ENCODE peak calls at places on chromosomes 6 and 20, in ten cellular contexts. P is fibroblast of lung, M is ascending aorta, A is bronchial epithelial cell, W is RWPE2, O is GM23338, E is neural progenitor cell, V is cardiac muscle cell, K is lung, G is HepG2. Y is an unnamed sample.

GRCh38 chr20:38789503-38790209 is 15.8 kb upstream of the PPP1R16B start:
- DNase-seq in G (no peak), W (peak; percentile 73), P (peak; percentile 40), M (no peak), K (no peak), E (no peak), A (peak; percentile 70), O (peak; percentile 23), V (no peak), Y (peak; percentile 65)

GRCh38 chr6:971981-972640 is 279.2 kb upstream of the EXOC2 start:
- DNase-seq in V (no peak), G (no peak), P (no peak), W (no peak), O (no peak), E (no peak), M (no peak), A (peak; percentile 53), K (no peak), Y (no peak)

GRCh38 chr20:6008254-6008653 is 45.6 kb downstream of the LRRN4 start:
- DNase-seq in G (peak; percentile 86), E (peak; percentile 16), V (peak; percentile 22), M (peak; percentile 15), K (peak; percentile 72), O (no peak), W (peak; percentile 81), A (peak; percentile 98), P (peak; percentile 97), Y (peak; percentile 92)

GRCh38 chr6:144216668-144217218 is 66.4 kb downstream of the STX11 start:
- DNase-seq in M (no peak), K (no peak), W (no peak), V (no peak), E (no peak), A (no peak), O (peak; percentile 82), G (no peak), P (no peak), Y (no peak)

GRCh38 chr6:99739526-99739925 is 132.9 kb downstream of the PRDM13 start:
- DNase-seq in O (no peak), M (no peak), A (no peak), V (no peak), G (no peak), P (no peak), K (no peak), E (no peak), W (no peak), Y (no peak)

GRCh38 chr6:147507162-147508072 is 1.1 kb upstream of the SAMD5 start:
- DNase-seq in M (no peak), W (no peak), V (peak; percentile 38), O (peak; percentile 33), G (no peak), P (no peak), A (peak; percentile 6), E (peak; percentile 44), K (no peak), Y (peak; percentile 33)

GRCh38 chr6:124793406-124793805 is 168.8 kb upstream of the RNF217 start:
- DNase-seq in K (no peak), O (no peak), M (no peak), P (no peak), E (no peak), W (no peak), A (no peak), G (no peak), V (no peak), Y (no peak)

GRCh38 chr6:32845381-32845884 is 1.6 kb upstream of the PSMB8 start:
- DNase-seq in E (no peak), M (no peak), A (no peak), W (no peak), P (no peak), O (no peak), G (no peak), V (no peak), K (no peak), Y (no peak)

DNA sequence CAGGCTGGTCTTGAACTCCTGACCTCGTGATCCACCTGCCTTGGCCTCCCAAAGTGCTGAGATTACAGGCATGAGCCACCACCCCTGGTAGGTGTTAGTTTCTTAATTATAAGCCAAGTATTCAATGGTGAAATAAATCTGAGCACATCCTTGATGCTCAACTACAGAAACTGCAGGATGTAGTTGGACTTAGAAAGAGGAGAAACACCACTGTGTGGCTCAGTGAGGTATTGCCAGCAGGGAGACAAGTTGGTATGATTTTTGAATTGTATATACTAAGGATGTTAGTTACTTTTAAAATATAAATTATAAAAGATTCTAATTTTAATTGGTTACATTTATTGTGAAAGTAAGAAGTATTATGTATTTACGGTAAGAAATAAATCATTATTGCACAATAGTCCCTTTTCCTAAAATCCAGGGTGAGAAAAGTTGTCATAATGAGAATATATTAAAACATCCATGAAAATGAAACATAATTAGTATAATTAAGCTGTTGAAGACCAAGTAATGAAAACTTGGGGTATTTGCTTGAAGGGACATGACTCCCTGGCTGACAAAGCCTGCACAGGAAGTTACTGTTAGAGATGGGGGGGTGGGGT is 17.6 kb downstream of the SLC18B1 start:
- DNase-seq in M (no peak), A (peak; percentile 27), E (peak; percentile 5), P (peak; percentile 64), O (peak; percentile 16), W (no peak), G (peak; percentile 19), K (no peak), V (no peak), Y (peak; percentile 18)
- TF ChIP-seq CTCF in M (no peak), A (peak; percentile 4), E (peak; percentile 36), P (peak; percentile 66), O (peak; percentile 35), W (peak; percentile 24), G (peak; percentile 38), K (no peak), V (peak; percentile 51), Y (peak; percentile 33)

GRCh38 chr20:48176139-48176538 is 390.9 kb upstream of the SULF2 start:
- DNase-seq in A (no peak), E (no peak), W (no peak), O (no peak), M (no peak), P (no peak), G (no peak), K (no peak), V (no peak), Y (no peak)

GRCh38 chr20:48175261-48175660 is 390.0 kb upstream of the SULF2 start:
- DNase-seq in O (no peak), M (no peak), A (no peak), V (no peak), G (no peak), W (no peak), K (no peak), E (no peak), P (no peak), Y (no peak)

GRCh38 chr20:48180039-48180438 is 394.8 kb upstream of the SULF2 start:
- DNase-seq in A (peak; percentile 85), M (no peak), V (no peak), W (no peak), E (no peak), G (peak; percentile 50), O (no peak), K (no peak), P (no peak), Y (peak; percentile 93)

GRCh38 chr20:48178607-48179006 is 393.3 kb upstream of the SULF2 start:
- DNase-seq in M (no peak), A (no peak), O (peak; percentile 59), V (no peak), G (no peak), P (no peak), W (no peak), K (no peak), E (peak; percentile 77), Y (no peak)

DNA sequence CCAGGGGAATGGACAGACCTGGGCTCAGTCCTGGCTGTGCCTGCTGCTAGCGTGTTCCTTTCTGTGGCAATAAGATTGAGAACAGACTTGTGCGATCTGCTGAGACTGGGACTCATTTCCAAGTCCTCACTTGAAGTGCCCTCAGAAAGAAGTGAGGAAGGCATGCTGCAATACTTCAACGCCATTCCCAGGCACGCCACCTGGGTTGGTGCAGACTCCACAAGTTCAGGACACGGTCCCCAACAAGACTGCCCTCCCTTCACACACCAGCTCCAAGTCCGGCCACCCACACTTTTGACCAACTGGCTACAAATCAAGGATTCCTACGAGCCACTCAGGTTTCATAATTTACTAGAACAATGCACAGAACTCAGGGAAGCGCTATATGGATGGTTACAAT is 391.8 kb upstream of the SULF2 start:
- DNase-seq in K (no peak), W (no peak), O (no peak), P (no peak), M (no peak), G (no peak), A (no peak), E (no peak), V (no peak), Y (no peak)
- H3K4me3 ChIP-seq in K (no peak overlapping the region), W (no peak overlapping the region), O (no peak overlapping the region), P (no peak overlapping the region), M (no peak overlapping the region), G (no peak overlapping the region), A (no peak overlapping the region), E (no peak overlapping the region), V (no peak overlapping the region), Y (no peak overlapping the region)

GRCh38 chr6:43759157-43759925 is 10.7 kb upstream of the VEGFA start:
- DNase-seq in O (no peak), A (no peak), V (no peak), M (no peak), K (no peak), P (no peak), G (no peak), E (no peak), W (no peak), Y (peak; percentile 40)

GRCh38 chr6:43759926-43760798 is 9.8 kb upstream of the VEGFA start:
- DNase-seq in G (no peak), A (no peak), E (no peak), W (no peak), V (no peak), K (peak; percentile 66), M (no peak), P (no peak), O (no peak), Y (no peak)

GRCh38 chr6:43760799-43761168 is 9.2 kb upstream of the VEGFA start:
- DNase-seq in V (no peak), P (no peak), G (no peak), K (no peak), E (no peak), O (no peak), A (no peak), M (no peak), W (no peak), Y (no peak)

GRCh38 chr6:43757966-43758616 is 11.9 kb upstream of the VEGFA start:
- DNase-seq in M (no peak), W (no peak), E (no peak), G (no peak), A (no peak), V (no peak), P (no peak), K (no peak), O (no peak), Y (no peak)

DNA sequence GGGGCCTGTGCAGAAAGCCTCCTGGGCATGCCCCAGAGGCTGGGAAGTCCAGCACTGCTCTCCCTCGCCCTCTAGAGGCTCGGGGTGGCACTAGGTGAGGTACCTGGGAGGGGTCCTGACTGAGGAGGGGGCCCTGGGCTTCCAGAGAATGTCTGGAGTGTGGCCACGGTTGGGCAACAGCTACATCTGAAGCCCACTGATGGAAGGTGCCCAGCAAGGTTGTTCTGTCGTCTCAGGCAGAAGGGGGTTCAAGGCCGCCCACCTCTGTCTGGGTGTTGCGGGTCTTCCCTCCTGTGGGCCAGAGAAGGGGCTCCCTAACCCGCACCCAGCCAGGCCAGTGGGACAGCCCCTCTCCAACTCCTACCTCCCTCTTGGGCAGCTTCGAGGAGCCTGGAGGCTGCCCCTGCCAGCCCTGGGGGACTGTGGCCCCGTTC is 11.4 kb upstream of the VEGFA start:
- DNase-seq in G (no peak), V (peak; percentile 75), W (no peak), E (peak; percentile 85), P (no peak), M (no peak), O (peak; percentile 91), K (no peak), A (no peak), Y (peak; percentile 30)
- TF ChIP-seq CTCF in G (peak; percentile 86), V (peak; percentile 72), W (peak; percentile 55), E (peak; percentile 70), P (peak; percentile 72), M (peak; percentile 17), O (peak; percentile 81), K (peak; percentile 9), A (peak; percentile 62), Y (peak; percentile 82)

DNA sequence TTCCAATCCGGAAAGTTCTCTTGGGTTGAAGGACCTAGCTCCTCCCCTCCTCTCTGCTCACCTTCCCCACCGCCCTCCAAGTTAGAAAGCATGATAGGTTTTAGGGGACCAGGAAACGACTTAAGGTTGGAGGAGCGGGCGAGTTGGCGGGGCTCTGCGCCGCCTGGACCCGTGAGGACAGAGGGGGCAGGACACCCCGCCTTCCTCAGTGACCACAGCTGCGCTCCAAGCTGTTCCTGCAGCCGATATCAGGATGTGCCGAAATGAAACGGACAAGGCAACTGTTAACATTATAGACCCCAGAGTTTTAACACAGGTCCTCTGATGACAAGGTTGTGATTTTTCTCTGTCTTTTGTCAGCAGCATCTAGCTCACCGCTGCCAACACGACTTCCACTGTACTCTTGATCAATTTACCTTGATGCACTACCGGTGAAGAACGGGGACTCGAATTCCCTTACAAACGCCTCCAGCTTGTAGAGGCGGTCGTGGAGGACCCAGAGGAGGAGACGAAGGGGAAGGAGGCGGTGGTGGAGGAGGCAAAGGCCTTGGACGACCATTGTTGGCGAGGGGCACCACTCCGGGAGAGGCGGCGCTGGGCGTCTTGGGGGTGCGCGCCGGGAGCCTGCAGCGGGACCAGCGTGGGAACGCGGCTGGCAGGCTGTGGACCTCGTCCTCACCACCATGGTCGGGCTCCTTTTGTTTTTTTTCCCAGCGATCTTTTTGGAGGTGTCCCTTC is at the start of gene GRM1:
- DNase-seq in W (no peak), K (no peak), P (no peak), O (peak; percentile 74), M (no peak), E (peak; percentile 21), V (no peak), A (no peak), G (no peak), Y (no peak)
- H3K4me3 ChIP-seq in W (no peak within 1 kb of the TSS), K (no peak within 1 kb of the TSS), P (no peak within 1 kb of the TSS), O (peak within 1 kb of the TSS; percentile 72), M (peak within 1 kb of the TSS; percentile 36), E (peak within 1 kb of the TSS; percentile 56), V (peak within 1 kb of the TSS; percentile 11), A (no peak within 1 kb of the TSS), G (no peak within 1 kb of the TSS), Y (no peak within 1 kb of the TSS)

Y was measured in PC-3.